ENCODE peak calls at places on chromosomes 4 and X, in nine cellular contexts. One of them, this sample, is unnamed.

GRCh38 chr4:68373513-68373912 is 23.6 kb upstream of the YTHDC1 start:
- DNase-seq in cardiac muscle cell: peak; percentile 89
- DNase-seq in mammary epithelial cell: no peak
- DNase-seq in lower lobe of right lung: peak; percentile 75
- DNase-seq in A549: no peak
- DNase-seq in tibial nerve: peak; percentile 32
- DNase-seq in right lobe of liver: peak; percentile 68
- DNase-seq in H1: peak; percentile 77
- DNase-seq in RWPE2: no peak
- DNase-seq in this sample: peak; percentile 55

GRCh38 chr4:150570123-150570522 is 11.8 kb upstream of the MAB21L2 start:
- DNase-seq in A549: no peak
- DNase-seq in mammary epithelial cell: no peak
- DNase-seq in H1: no peak
- DNase-seq in tibial nerve: no peak
- DNase-seq in cardiac muscle cell: no peak
- DNase-seq in right lobe of liver: no peak
- DNase-seq in lower lobe of right lung: no peak
- DNase-seq in RWPE2: no peak
- DNase-seq in this sample: no peak

GRCh38 chrX:124938715-124939114 is 381.0 kb upstream of the TEX13C start:
- DNase-seq in RWPE2: no peak
- DNase-seq in lower lobe of right lung: no peak
- DNase-seq in right lobe of liver: no peak
- DNase-seq in A549: no peak
- DNase-seq in tibial nerve: no peak
- DNase-seq in H1: no peak
- DNase-seq in cardiac muscle cell: no peak
- DNase-seq in mammary epithelial cell: no peak
- DNase-seq in this sample: no peak

GRCh38 chrX:14501312-14501711 is 28.0 kb upstream of the GLRA2 start:
- DNase-seq in H1: no peak
- DNase-seq in cardiac muscle cell: no peak
- DNase-seq in mammary epithelial cell: no peak
- DNase-seq in right lobe of liver: no peak
- DNase-seq in tibial nerve: no peak
- DNase-seq in lower lobe of right lung: no peak
- DNase-seq in A549: no peak
- DNase-seq in RWPE2: no peak
- DNase-seq in this sample: no peak

GRCh38 chrX:12843668-12844279 is 23.1 kb upstream of the TLR7 start:
- DNase-seq in right lobe of liver: no peak
- DNase-seq in RWPE2: no peak
- DNase-seq in cardiac muscle cell: no peak
- DNase-seq in mammary epithelial cell: no peak
- DNase-seq in H1: no peak
- DNase-seq in A549: no peak
- DNase-seq in tibial nerve: no peak
- DNase-seq in lower lobe of right lung: no peak
- DNase-seq in this sample: no peak

GRCh38 chr4:100494166-100494565 is 23.7 kb downstream of the EMCN start:
- DNase-seq in right lobe of liver: no peak
- DNase-seq in A549: no peak
- DNase-seq in tibial nerve: no peak
- DNase-seq in mammary epithelial cell: peak; percentile 12
- DNase-seq in H1: no peak
- DNase-seq in lower lobe of right lung: no peak
- DNase-seq in cardiac muscle cell: no peak
- DNase-seq in RWPE2: no peak
- DNase-seq in this sample: no peak

GRCh38 chrX:152904151-152905080 is 6.5 kb downstream of the ZNF185 start:
- DNase-seq in tibial nerve: peak; percentile 26
- DNase-seq in A549: peak; percentile 75
- DNase-seq in cardiac muscle cell: peak; percentile 52
- DNase-seq in right lobe of liver: no peak
- DNase-seq in lower lobe of right lung: no peak
- DNase-seq in mammary epithelial cell: peak; percentile 17
- DNase-seq in RWPE2: no peak
- DNase-seq in H1: no peak
- DNase-seq in this sample: peak; percentile 28

GRCh38 chr4:177802149-177802548 is 359.9 kb upstream of the AGA start:
- DNase-seq in lower lobe of right lung: no peak
- DNase-seq in mammary epithelial cell: no peak
- DNase-seq in H1: no peak
- DNase-seq in cardiac muscle cell: no peak
- DNase-seq in RWPE2: no peak
- DNase-seq in right lobe of liver: no peak
- DNase-seq in A549: no peak
- DNase-seq in tibial nerve: no peak
- DNase-seq in this sample: no peak

GRCh38 chr4:28007693-28008092 is 1147.1 kb downstream of the STIM2 start:
- DNase-seq in tibial nerve: no peak
- DNase-seq in H1: no peak
- DNase-seq in RWPE2: no peak
- DNase-seq in right lobe of liver: no peak
- DNase-seq in lower lobe of right lung: no peak
- DNase-seq in A549: no peak
- DNase-seq in cardiac muscle cell: no peak
- DNase-seq in mammary epithelial cell: no peak
- DNase-seq in this sample: no peak

GRCh38 chr4:57581200-57581599 is 471.0 kb upstream of the IGFBP7 start:
- DNase-seq in mammary epithelial cell: no peak
- DNase-seq in lower lobe of right lung: no peak
- DNase-seq in cardiac muscle cell: no peak
- DNase-seq in RWPE2: no peak
- DNase-seq in A549: no peak
- DNase-seq in right lobe of liver: no peak
- DNase-seq in H1: no peak
- DNase-seq in tibial nerve: no peak
- DNase-seq in this sample: no peak

GRCh38 chr4:34720563-34720962 is 1523.8 kb downstream of the ARAP2 start:
- DNase-seq in RWPE2: no peak
- DNase-seq in mammary epithelial cell: peak; percentile 8
- DNase-seq in lower lobe of right lung: no peak
- DNase-seq in right lobe of liver: no peak
- DNase-seq in A549: peak; percentile 3
- DNase-seq in cardiac muscle cell: peak; percentile 58
- DNase-seq in H1: no peak
- DNase-seq in tibial nerve: no peak
- DNase-seq in this sample: no peak

GRCh38 chr4:124206779-124207605 is 505.5 kb downstream of the ANKRD50 start:
- DNase-seq in mammary epithelial cell: no peak
- DNase-seq in H1: no peak
- DNase-seq in RWPE2: no peak
- DNase-seq in tibial nerve: no peak
- DNase-seq in A549: no peak
- DNase-seq in lower lobe of right lung: no peak
- DNase-seq in cardiac muscle cell: no peak
- DNase-seq in right lobe of liver: no peak
- DNase-seq in this sample: no peak

GRCh38 chr4:67886281-67886680 is 2.5 kb upstream of the TMPRSS11D start:
- DNase-seq in lower lobe of right lung: no peak
- DNase-seq in mammary epithelial cell: peak; percentile 65
- DNase-seq in H1: no peak
- DNase-seq in tibial nerve: no peak
- DNase-seq in right lobe of liver: no peak
- DNase-seq in RWPE2: no peak
- DNase-seq in A549: no peak
- DNase-seq in cardiac muscle cell: no peak
- DNase-seq in this sample: no peak

GRCh38 chr4:17765514-17766286 is 15.7 kb downstream of the FAM184B start:
- DNase-seq in RWPE2: no peak
- DNase-seq in tibial nerve: no peak
- DNase-seq in H1: no peak
- DNase-seq in A549: no peak
- DNase-seq in lower lobe of right lung: no peak
- DNase-seq in right lobe of liver: no peak
- DNase-seq in cardiac muscle cell: no peak
- DNase-seq in mammary epithelial cell: no peak
- DNase-seq in this sample: no peak

GRCh38 chrX:16431266-16431665 is 218.7 kb upstream of the S100G start:
- DNase-seq in right lobe of liver: no peak
- DNase-seq in RWPE2: no peak
- DNase-seq in H1: no peak
- DNase-seq in lower lobe of right lung: no peak
- DNase-seq in mammary epithelial cell: no peak
- DNase-seq in cardiac muscle cell: no peak
- DNase-seq in tibial nerve: no peak
- DNase-seq in A549: no peak
- DNase-seq in this sample: no peak

GRCh38 chr4:136934601-136935000 is 597.7 kb downstream of the PCDH18 start:
- DNase-seq in right lobe of liver: no peak
- DNase-seq in lower lobe of right lung: no peak
- DNase-seq in RWPE2: no peak
- DNase-seq in H1: no peak
- DNase-seq in mammary epithelial cell: no peak
- DNase-seq in A549: no peak
- DNase-seq in cardiac muscle cell: no peak
- DNase-seq in tibial nerve: no peak
- DNase-seq in this sample: no peak

GRCh38 chr4:113616443-113616842 is 145.1 kb downstream of the CAMK2D start:
- DNase-seq in cardiac muscle cell: no peak
- DNase-seq in H1: no peak
- DNase-seq in right lobe of liver: no peak
- DNase-seq in mammary epithelial cell: peak; percentile 58
- DNase-seq in tibial nerve: no peak
- DNase-seq in lower lobe of right lung: no peak
- DNase-seq in A549: no peak
- DNase-seq in RWPE2: no peak
- DNase-seq in this sample: no peak

GRCh38 chrX:154460326-154460725 is 2.2 kb downstream of the PLXNA3 start:
- DNase-seq in H1: no peak
- DNase-seq in lower lobe of right lung: no peak
- DNase-seq in cardiac muscle cell: no peak
- DNase-seq in mammary epithelial cell: no peak
- DNase-seq in RWPE2: no peak
- DNase-seq in tibial nerve: no peak
- DNase-seq in right lobe of liver: no peak
- DNase-seq in A549: no peak
- DNase-seq in this sample: no peak

GRCh38 chrX:153568612-153569011 is 30.3 kb downstream of the CCNQ start:
- DNase-seq in RWPE2: no peak
- DNase-seq in mammary epithelial cell: no peak
- DNase-seq in H1: no peak
- DNase-seq in right lobe of liver: no peak
- DNase-seq in cardiac muscle cell: no peak
- DNase-seq in tibial nerve: no peak
- DNase-seq in A549: peak; percentile 33
- DNase-seq in lower lobe of right lung: no peak
- DNase-seq in this sample: no peak

GRCh38 chr4:337932-338758 is 531 bp downstream of the ZNF141 start:
- DNase-seq in RWPE2: peak; percentile 65
- DNase-seq in cardiac muscle cell: peak; percentile 56
- DNase-seq in A549: peak; percentile 3
- DNase-seq in right lobe of liver: no peak
- DNase-seq in mammary epithelial cell: peak; percentile 4
- DNase-seq in lower lobe of right lung: peak; percentile 74
- DNase-seq in H1: no peak
- DNase-seq in tibial nerve: peak; percentile 15
- DNase-seq in this sample: peak; percentile 59

GRCh38 chrX:15686818-15687685 is 22.4 kb upstream of the CLTRN start:
- DNase-seq in cardiac muscle cell: peak; percentile 82
- DNase-seq in A549: peak; percentile 46
- DNase-seq in RWPE2: no peak
- DNase-seq in H1: no peak
- DNase-seq in right lobe of liver: peak; percentile 40
- DNase-seq in lower lobe of right lung: no peak
- DNase-seq in mammary epithelial cell: peak; percentile 49
- DNase-seq in tibial nerve: peak; percentile 16
- DNase-seq in this sample: peak; percentile 85

GRCh38 chr4:175421506-175421905 is 390.6 kb downstream of the GPM6A start:
- DNase-seq in mammary epithelial cell: peak; percentile 28
- DNase-seq in RWPE2: no peak
- DNase-seq in A549: peak; percentile 52
- DNase-seq in tibial nerve: no peak
- DNase-seq in lower lobe of right lung: no peak
- DNase-seq in right lobe of liver: no peak
- DNase-seq in H1: no peak
- DNase-seq in cardiac muscle cell: no peak
- DNase-seq in this sample: no peak

GRCh38 chr4:73208376-73208775 is 50.2 kb downstream of the ANKRD17 start:
- DNase-seq in mammary epithelial cell: peak; percentile 54
- DNase-seq in cardiac muscle cell: no peak
- DNase-seq in lower lobe of right lung: no peak
- DNase-seq in RWPE2: no peak
- DNase-seq in H1: no peak
- DNase-seq in tibial nerve: no peak
- DNase-seq in right lobe of liver: no peak
- DNase-seq in A549: no peak
- DNase-seq in this sample: no peak
- H3K27ac ChIP-seq in mammary epithelial cell: no peak overlapping the region
- H3K27ac ChIP-seq in cardiac muscle cell: no peak overlapping the region
- H3K27ac ChIP-seq in lower lobe of right lung: no peak overlapping the region
- H3K27ac ChIP-seq in RWPE2: peak overlapping the region; percentile 7
- H3K27ac ChIP-seq in H1: no peak overlapping the region
- H3K27ac ChIP-seq in tibial nerve: no peak overlapping the region
- H3K27ac ChIP-seq in right lobe of liver: no peak overlapping the region
- H3K27ac ChIP-seq in A549: no peak overlapping the region
- H3K27ac ChIP-seq in this sample: no peak overlapping the region

GRCh38 chr4:41044165-41044564 is 170.2 kb downstream of the APBB2 start:
- DNase-seq in tibial nerve: no peak
- DNase-seq in mammary epithelial cell: no peak
- DNase-seq in right lobe of liver: no peak
- DNase-seq in lower lobe of right lung: no peak
- DNase-seq in RWPE2: no peak
- DNase-seq in cardiac muscle cell: no peak
- DNase-seq in H1: no peak
- DNase-seq in A549: no peak
- DNase-seq in this sample: no peak
- TF ChIP-seq CTCF in tibial nerve: no peak
- TF ChIP-seq CTCF in mammary epithelial cell: peak; percentile 14
- TF ChIP-seq CTCF in right lobe of liver: no peak
- TF ChIP-seq CTCF in lower lobe of right lung: no peak
- TF ChIP-seq CTCF in RWPE2: peak; percentile 16
- TF ChIP-seq CTCF in cardiac muscle cell: no peak
- TF ChIP-seq CTCF in H1: no peak
- TF ChIP-seq CTCF in A549: no peak
- TF ChIP-seq CTCF in this sample: no peak

GRCh38 chrX:2697306-2697705 is 6.2 kb downstream of the CD99 start:
- DNase-seq in cardiac muscle cell: no peak
- DNase-seq in right lobe of liver: no peak
- DNase-seq in H1: no peak
- DNase-seq in A549: no peak
- DNase-seq in mammary epithelial cell: peak; percentile 54
- DNase-seq in tibial nerve: no peak
- DNase-seq in RWPE2: no peak
- DNase-seq in lower lobe of right lung: no peak
- DNase-seq in this sample: no peak
- H3K27ac ChIP-seq in cardiac muscle cell: peak overlapping the region; percentile 5
- H3K27ac ChIP-seq in right lobe of liver: no peak overlapping the region
- H3K27ac ChIP-seq in H1: no peak overlapping the region
- H3K27ac ChIP-seq in A549: peak overlapping the region; percentile 18
- H3K27ac ChIP-seq in mammary epithelial cell: peak overlapping the region; percentile 71
- H3K27ac ChIP-seq in tibial nerve: peak overlapping the region; percentile 5
- H3K27ac ChIP-seq in RWPE2: peak overlapping the region; percentile 96
- H3K27ac ChIP-seq in lower lobe of right lung: peak overlapping the region; percentile 76
- H3K27ac ChIP-seq in this sample: peak overlapping the region; percentile 46

DNA sequence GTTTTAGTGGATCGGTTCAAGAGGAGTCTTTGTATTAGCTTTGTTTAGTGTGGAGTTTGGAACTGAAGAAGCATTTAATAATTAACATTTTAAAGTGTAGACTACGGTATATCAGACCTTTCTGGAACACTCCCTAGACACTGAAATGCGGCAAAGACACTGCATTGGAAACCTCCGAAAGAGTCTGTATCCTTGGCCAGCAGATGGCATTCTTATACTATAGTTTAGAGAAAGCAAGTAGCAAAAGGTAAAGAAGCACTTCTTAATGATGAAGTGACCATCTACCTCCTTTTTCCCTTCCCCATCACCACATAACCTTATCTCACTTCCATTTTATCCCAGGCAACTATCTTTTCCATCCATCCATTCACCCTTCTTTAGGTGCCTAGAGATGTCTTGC is 7.6 kb downstream of the FABP2 start:
- DNase-seq in right lobe of liver: no peak
- DNase-seq in A549: no peak
- DNase-seq in lower lobe of right lung: no peak
- DNase-seq in tibial nerve: no peak
- DNase-seq in H1: no peak
- DNase-seq in RWPE2: no peak
- DNase-seq in mammary epithelial cell: peak; percentile 36
- DNase-seq in cardiac muscle cell: peak; percentile 64
- DNase-seq in this sample: no peak
- TF ChIP-seq CTCF in right lobe of liver: peak; percentile 55
- TF ChIP-seq CTCF in A549: peak; percentile 64
- TF ChIP-seq CTCF in lower lobe of right lung: peak; percentile 50
- TF ChIP-seq CTCF in tibial nerve: peak; percentile 19
- TF ChIP-seq CTCF in H1: peak; percentile 65
- TF ChIP-seq CTCF in RWPE2: peak; percentile 64
- TF ChIP-seq CTCF in mammary epithelial cell: peak; percentile 61
- TF ChIP-seq CTCF in cardiac muscle cell: peak; percentile 55
- TF ChIP-seq CTCF in this sample: no peak